ENCODE peak calls at places on chromosomes 1 and 21, in nine cellular contexts. G is Kasumi-1; D is tibial artery; Q is ELR; O is GM04504; R is HEK293T; Y is hepatic stellate cell; C is activated CD4-positive, alpha-beta T cell treated with anti-CD3 and anti-CD28 coated beads for 36 hours; J is amniotic epithelial cell. S is an unnamed sample.

GRCh38 chr21:41653243-41653943 is 113.5 kb downstream of the RIPK4 start:
- DNase-seq in G (no peak), D (no peak), Q (no peak), O (no peak), R (no peak), Y (no peak), C (no peak), J (no peak), S (no peak)

GRCh38 chr21:36918291-36918690 is 48.2 kb downstream of the HLCS start:
- DNase-seq in G (no peak), D (no peak), Q (no peak), O (no peak), R (no peak), Y (no peak), C (no peak), J (no peak), S (no peak)

GRCh38 chr1:17401841-17402240 is 29.8 kb downstream of the PADI6 start:
- DNase-seq in G (no peak), D (no peak), Q (no peak), O (no peak), R (no peak), Y (no peak), C (no peak), J (no peak), S (no peak)

GRCh38 chr1:171424494-171424893 is 60.8 kb upstream of the PRRC2C start:
- DNase-seq in G (no peak), D (no peak), Q (no peak), O (no peak), R (no peak), Y (no peak), C (no peak), J (no peak), S (no peak)

GRCh38 chr1:9860887-9861286 is 37.1 kb upstream of the CLSTN1 start:
- DNase-seq in G (no peak), D (no peak), Q (no peak), O (no peak), R (no peak), Y (no peak), C (no peak), J (no peak), S (no peak)

GRCh38 chr1:184426278-184426674 is 39.4 kb downstream of the C1orf21 start:
- DNase-seq in G (no peak), D (no peak), Q (no peak), O (no peak), R (no peak), Y (no peak), C (no peak), J (no peak), S (no peak)

GRCh38 chr1:36137226-36137625 is 12.1 kb downstream of the TRAPPC3 start:
- DNase-seq in G (no peak), D (no peak), Q (no peak), O (no peak), R (no peak), Y (no peak), C (no peak), J (no peak), S (no peak)

GRCh38 chr1:218165687-218166088 is 119.4 kb upstream of the RRP15 start:
- DNase-seq in G (no peak), D (no peak), Q (no peak), O (no peak), R (no peak), Y (no peak), C (no peak), J (no peak), S (no peak)

GRCh38 chr1:26362331-26362730 is 8.4 kb upstream of the CRYBG2 start:
- DNase-seq in G (no peak), D (no peak), Q (no peak), O (no peak), R (no peak), Y (no peak), C (no peak), J (no peak), S (no peak)

GRCh38 chr1:92980732-92981647 is 19.7 kb upstream of the DIPK1A start:
- DNase-seq in G (no peak), D (no peak), Q (no peak), O (no peak), R (no peak), Y (no peak), C (peak; percentile 46), J (no peak), S (peak; percentile 64)

GRCh38 chr1:82001345-82001744 is 200.6 kb downstream of the ADGRL2 start:
- DNase-seq in G (no peak), D (no peak), Q (no peak), O (no peak), R (peak; percentile 46), Y (no peak), C (no peak), J (no peak), S (no peak)

GRCh38 chr21:25735895-25736597 is 1.3 kb downstream of the GABPA start:
- DNase-seq in G (peak; percentile 53), D (no peak), Q (peak; percentile 34), O (peak; percentile 10), R (no peak), Y (no peak), C (no peak), J (peak; percentile 71), S (no peak)

GRCh38 chr1:85504417-85504816 is 39.5 kb upstream of the DDAH1 start:
- DNase-seq in G (no peak), D (no peak), Q (peak; percentile 31), O (no peak), R (no peak), Y (no peak), C (no peak), J (no peak), S (no peak)

GRCh38 chr1:186183219-186183618 is 191.8 kb downstream of the TPR start:
- DNase-seq in G (no peak), D (peak; percentile 77), Q (peak; percentile 94), O (no peak), R (no peak), Y (no peak), C (peak; percentile 49), J (peak; percentile 69), S (peak; percentile 45)

GRCh38 chr1:51651552-51651942 is 34.7 kb downstream of the OSBPL9 start:
- DNase-seq in G (no peak), D (no peak), Q (no peak), O (no peak), R (no peak), Y (no peak), C (no peak), J (no peak), S (no peak)

GRCh38 chr21:38869196-38869595 is 63.5 kb downstream of the ETS2 start:
- DNase-seq in G (peak; percentile 24), D (peak; percentile 48), Q (no peak), O (no peak), R (no peak), Y (no peak), C (no peak), J (no peak), S (no peak)

GRCh38 chr1:25517476-25518394 is 25.7 kb upstream of the LDLRAP1 start:
- DNase-seq in G (no peak), D (no peak), Q (no peak), O (no peak), R (no peak), Y (no peak), C (no peak), J (no peak), S (no peak)

S was measured in MV-4-11.